ENCODE peak calls at places on chromosome 20, in seven cellular contexts. L, S, R, D, O, B and Z are unnamed samples.

GRCh38 chr20:25308083-25308491 is 60.2 kb downstream of the PYGB start:
- DNase-seq in S (no peak), D (peak), R (no peak), O (no peak), L (no peak), B (no peak), Z (no peak)

GRCh38 chr20:32893263-32893877 is 34.6 kb downstream of the EFCAB8 start:
- DNase-seq in D (no peak), O (no peak), S (no peak), L (no peak), B (no peak), R (no peak), Z (no peak)

GRCh38 chr20:38748863-38749153 is 548 bp downstream of the ACTR5 start:
- DNase-seq in B (no peak), O (peak), R (no peak), L (no peak), S (peak), D (no peak), Z (no peak)

GRCh38 chr20:10040070-10040970 is 5.5 kb downstream of the ANKEF1 start:
- DNase-seq in D (no peak), B (no peak), O (peak), L (peak), S (no peak), R (no peak), Z (no peak)

GRCh38 chr20:48984575-48985219 is 61.4 kb upstream of the CSE1L start:
- DNase-seq in R (no peak), D (no peak), B (no peak), S (no peak), L (no peak), O (no peak), Z (no peak)

GRCh38 chr20:25697132-25697446 is 436 bp upstream of the ZNF337 start:
- DNase-seq in O (no peak), R (no peak), B (no peak), L (no peak), S (no peak), D (no peak), Z (no peak)

GRCh38 chr20:61682998-61683681 is 382.5 kb downstream of the TAF4 start:
- DNase-seq in R (no peak), O (no peak), B (no peak), S (peak), L (no peak), D (no peak), Z (no peak)

GRCh38 chr20:56805966-56806365 is 176.9 kb downstream of the TFAP2C start:
- DNase-seq in R (no peak), S (no peak), B (no peak), L (no peak), O (no peak), D (no peak), Z (no peak)

GRCh38 chr20:54335299-54335698 is 127.4 kb downstream of the PFDN4 start:
- DNase-seq in L (no peak), O (no peak), S (no peak), D (no peak), R (no peak), B (no peak), Z (no peak)

GRCh38 chr20:62995898-62996595 is 10.7 kb downstream of the BHLHE23 start:
- DNase-seq in L (no peak), D (no peak), S (no peak), O (no peak), B (no peak), R (no peak), Z (no peak)
- TF ChIP-seq POLR2AphosphoS5 in L (no peak), D (no peak), S (no peak), O (no peak), B (no peak), R (no peak), Z (no peak)

GRCh38 chr20:24102749-24103148 is 114.2 kb upstream of the GGTLC1 start:
- DNase-seq in B (no peak), S (no peak), D (no peak), R (no peak), L (no peak), O (no peak), Z (no peak)
- TF ChIP-seq POLR2AphosphoS5 in B (no peak), S (no peak), D (no peak), R (no peak), L (no peak), O (no peak), Z (no peak)

GRCh38 chr20:22797103-22797502 is 212.7 kb upstream of the FOXA2 start:
- DNase-seq in D (no peak), R (no peak), S (no peak), L (no peak), B (no peak), O (no peak), Z (no peak)
- TF ChIP-seq POLR2AphosphoS5 in D (no peak), R (no peak), S (no peak), L (no peak), B (no peak), O (no peak), Z (no peak)

DNA sequence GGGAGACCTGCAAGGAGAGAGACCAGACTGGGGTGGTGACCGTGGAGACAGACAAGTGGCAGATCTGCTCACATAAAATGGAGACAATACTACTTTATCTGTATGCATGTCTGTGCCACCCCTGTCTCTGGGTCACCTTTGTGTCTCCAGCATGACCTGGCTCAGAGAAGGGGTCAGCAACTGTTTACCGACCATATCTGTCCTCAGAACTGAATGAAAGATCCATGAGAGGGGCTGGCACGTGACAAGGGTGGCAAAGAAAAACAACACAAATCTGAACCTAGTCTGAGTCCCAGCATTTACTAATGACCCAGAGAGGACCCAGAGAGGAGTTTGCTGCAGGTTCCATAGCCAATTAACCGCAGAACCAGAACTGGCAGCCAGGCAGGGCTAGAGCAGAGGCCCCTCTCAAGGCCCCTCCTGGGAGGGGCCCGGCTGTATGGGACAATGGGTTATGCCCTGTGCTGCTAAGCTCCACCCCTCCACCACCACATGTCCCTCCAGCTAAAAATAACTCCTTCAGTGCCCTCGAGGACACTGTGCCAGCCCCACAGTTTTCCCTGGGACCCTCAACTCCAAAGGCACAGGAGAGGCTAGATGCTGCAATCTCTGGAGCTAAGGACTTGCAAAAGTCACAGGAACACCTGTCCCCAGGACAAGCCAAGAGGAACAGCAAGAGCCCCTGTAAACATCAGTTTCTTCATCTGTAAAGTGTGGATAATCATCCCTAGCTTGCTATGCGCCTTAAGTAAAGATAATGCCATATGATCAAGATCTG is 2.2 kb downstream of the AHCY start:
- DNase-seq in S (no peak), L (no peak), D (no peak), R (no peak), B (no peak), O (no peak), Z (no peak)
- TF ChIP-seq POLR2AphosphoS5 in S (no peak), L (no peak), D (no peak), R (no peak), B (no peak), O (no peak), Z (no peak)

GRCh38 chr20:51175724-51176123 is 152.8 kb upstream of the KCNG1 start:
- DNase-seq in D (no peak), L (no peak), R (no peak), O (no peak), B (no peak), S (no peak), Z (no peak)

GRCh38 chr20:51178153-51178552 is 155.2 kb upstream of the KCNG1 start:
- DNase-seq in D (no peak), O (no peak), B (no peak), R (no peak), L (no peak), S (no peak), Z (no peak)

GRCh38 chr20:51175156-51175555 is 152.2 kb upstream of the KCNG1 start:
- DNase-seq in B (no peak), R (no peak), D (no peak), L (no peak), S (no peak), O (no peak), Z (no peak)

GRCh38 chr20:51176846-51177245 is 153.9 kb upstream of the KCNG1 start:
- DNase-seq in O (no peak), L (no peak), R (no peak), S (no peak), B (no peak), D (no peak), Z (no peak)

DNA sequence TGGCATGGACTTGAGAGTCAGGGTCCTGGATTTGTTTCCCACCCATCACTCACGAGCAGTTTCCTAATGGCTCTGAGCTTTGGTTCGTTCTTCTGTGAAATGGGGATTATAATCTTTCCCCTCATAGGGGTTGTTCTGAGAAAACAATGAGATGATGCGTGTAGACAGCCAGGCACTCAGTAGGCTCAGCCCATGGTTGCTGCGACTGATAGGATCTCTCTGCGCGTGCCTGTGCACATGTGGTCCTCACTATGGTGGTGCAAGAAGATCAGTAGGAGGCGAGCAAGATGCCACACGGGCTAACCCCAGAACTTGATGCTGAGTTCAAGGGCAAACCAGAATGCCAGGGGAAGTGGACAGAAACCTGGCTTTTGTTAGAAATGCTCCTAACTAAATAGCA is 153.5 kb upstream of the KCNG1 start:
- DNase-seq in O (no peak), S (no peak), L (no peak), B (no peak), D (no peak), R (no peak), Z (no peak)
- TF ChIP-seq POLR2AphosphoS5 in O (no peak), S (no peak), L (no peak), B (no peak), D (no peak), R (no peak), Z (no peak)

GRCh38 chr20:15036938-15037337 is 699.5 kb upstream of the FLRT3 start:
- DNase-seq in S (no peak), D (no peak), R (no peak), O (no peak), B (no peak), L (no peak), Z (no peak)

GRCh38 chr20:15033269-15033668 is 695.9 kb upstream of the FLRT3 start:
- DNase-seq in R (no peak), B (no peak), D (no peak), S (no peak), O (no peak), L (no peak), Z (no peak)

GRCh38 chr20:15042723-15043122 is 705.3 kb upstream of the FLRT3 start:
- DNase-seq in S (no peak), D (no peak), R (no peak), B (no peak), O (no peak), L (no peak), Z (no peak)

DNA sequence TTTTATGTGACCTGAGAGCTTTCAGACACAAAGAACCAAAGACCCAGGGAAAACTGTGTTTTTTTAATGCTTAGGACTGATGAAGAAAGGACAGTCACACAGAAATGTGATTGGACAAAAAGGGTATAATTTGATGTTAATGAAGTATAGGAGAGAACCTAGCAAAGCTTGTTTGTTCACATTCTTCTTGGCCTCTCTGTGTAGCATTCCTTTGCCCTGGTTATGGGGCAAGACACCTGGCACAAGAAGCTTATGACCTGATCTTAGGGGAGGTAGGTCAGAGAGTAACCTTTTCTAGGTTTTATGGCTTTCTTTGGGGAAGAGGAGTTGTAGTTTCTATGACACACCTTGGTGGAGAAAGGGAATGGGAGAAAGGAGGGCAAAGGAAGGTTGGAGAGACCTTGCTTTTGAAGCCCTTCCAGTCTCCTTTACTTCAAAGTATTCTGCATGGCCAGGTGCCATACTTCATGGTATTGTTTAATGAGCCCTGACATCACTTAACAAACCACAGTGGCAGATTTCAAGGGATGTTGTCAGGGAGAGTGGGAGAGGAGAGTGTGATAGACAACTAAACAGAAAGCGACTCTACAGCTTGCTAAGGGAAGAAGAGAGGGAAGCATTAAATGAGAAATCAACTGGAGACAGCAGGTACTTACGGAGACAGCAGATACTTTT is 701.8 kb upstream of the FLRT3 start:
- DNase-seq in L (no peak), S (peak), B (no peak), R (no peak), D (no peak), O (no peak), Z (no peak)
- TF ChIP-seq POLR2AphosphoS5 in L (no peak), S (peak), B (no peak), R (no peak), D (no peak), O (no peak), Z (no peak)

GRCh38 chr20:46637861-46638366 is 13.3 kb downstream of the SLC13A3 start:
- DNase-seq in R (no peak), D (no peak), L (no peak), B (no peak), S (no peak), O (no peak), Z (peak)
- TF ChIP-seq POLR2AphosphoS5 in R (no peak), D (no peak), L (no peak), B (no peak), S (no peak), O (no peak), Z (no peak)

DNA sequence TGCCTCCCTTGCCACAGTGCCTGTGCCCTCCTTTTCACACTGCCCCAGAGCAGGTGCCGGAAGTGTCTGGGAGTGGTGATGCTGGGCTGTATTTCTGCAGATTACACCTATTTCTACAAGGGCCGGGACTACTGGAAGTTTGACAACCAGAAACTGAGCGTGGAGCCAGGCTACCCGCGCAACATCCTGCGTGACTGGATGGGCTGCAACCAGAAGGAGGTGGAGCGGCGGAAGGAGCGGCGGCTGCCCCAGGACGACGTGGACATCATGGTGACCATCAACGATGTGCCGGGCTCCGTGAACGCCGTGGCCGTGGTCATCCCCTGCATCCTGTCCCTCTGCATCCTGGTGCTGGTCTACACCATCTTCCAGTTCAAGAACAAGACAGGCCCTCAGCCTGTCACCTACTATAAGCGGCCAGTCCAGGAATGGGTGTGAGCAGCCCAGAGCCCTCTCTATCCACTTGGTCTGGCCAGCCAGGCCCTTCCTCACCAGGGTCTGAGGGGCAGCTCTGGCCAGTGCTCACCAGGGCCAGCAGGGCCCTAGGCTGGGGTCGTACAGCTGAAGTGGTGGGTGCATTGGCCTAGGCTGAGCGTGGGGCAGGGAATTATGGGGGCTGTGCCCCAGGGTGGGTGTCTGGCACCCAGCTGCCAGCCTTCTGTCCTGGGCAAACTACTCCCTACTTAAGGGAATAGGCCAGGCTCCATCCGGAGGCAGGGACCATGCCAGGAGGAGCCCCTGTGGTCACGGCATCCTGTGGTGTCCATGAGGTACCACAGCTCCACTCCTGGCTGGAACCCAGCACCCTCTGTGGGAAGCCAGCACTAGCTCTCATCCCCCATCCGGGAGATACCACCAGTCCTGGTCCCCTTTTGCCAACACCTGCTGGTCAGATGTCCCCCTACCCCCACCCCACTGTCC is 3.5 kb downstream of the MMP24OS start:
- DNase-seq in R (no peak), S (no peak), L (no peak), B (no peak), D (no peak), O (no peak), Z (no peak)
- TF ChIP-seq POLR2AphosphoS5 in R (no peak), S (no peak), L (peak), B (no peak), D (no peak), O (no peak), Z (no peak)

GRCh38 chr20:50959543-50960126 is 1.0 kb downstream of the MOCS3 start:
- DNase-seq in L (no peak), R (no peak), O (no peak), B (no peak), S (no peak), D (no peak), Z (no peak)
- TF ChIP-seq POLR2AphosphoS5 in L (no peak), R (no peak), O (no peak), B (no peak), S (no peak), D (no peak), Z (no peak)

DNA sequence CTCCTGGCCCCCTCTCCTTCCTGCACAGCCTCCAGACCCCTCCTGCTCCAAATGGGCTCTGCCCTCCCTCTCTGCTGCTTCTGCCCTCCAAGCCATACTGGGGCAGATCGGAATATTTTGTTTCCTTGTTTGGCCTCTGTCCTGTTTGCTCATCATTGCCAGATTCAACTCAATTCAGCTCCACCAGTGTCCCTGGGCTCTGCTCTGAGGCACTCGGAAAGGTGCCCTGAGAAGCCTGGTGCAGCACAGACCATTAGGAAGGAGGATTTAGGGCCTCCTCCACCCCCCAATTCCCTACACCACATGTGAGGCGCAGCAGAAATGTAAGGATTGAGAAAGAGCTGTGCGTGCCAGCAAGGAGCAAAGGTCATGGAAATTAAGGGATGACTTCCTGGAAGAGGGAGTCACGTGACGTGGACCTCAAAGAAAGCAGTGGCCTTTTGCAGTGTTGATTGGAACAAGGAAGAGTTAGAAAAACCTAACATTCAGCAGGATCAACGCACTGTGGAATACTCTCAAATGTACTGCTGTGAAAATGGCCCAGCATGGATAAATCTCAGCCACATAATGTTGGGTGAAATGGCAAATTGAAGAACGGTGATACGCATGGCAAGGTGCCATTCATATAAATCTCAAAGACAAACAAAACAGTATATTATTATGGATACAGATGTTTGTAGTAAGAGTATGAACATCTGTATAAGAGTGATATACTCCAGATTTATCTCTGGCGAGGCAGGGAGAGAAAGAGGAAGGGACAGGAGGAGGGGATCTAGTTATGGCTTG is 229.5 kb upstream of the RNF24 start:
- DNase-seq in O (no peak), D (no peak), S (no peak), B (no peak), R (no peak), L (no peak), Z (no peak)
- TF ChIP-seq POLR2AphosphoS5 in O (no peak), D (no peak), S (no peak), B (no peak), R (no peak), L (no peak), Z (no peak)